ENCODE peak calls at places on chromosome 17, in four cellular contexts. J is IMR-90, M is K562, Q is GM12878. T is an unnamed sample.
A peak's percentile ranks its signal among the peaks of the same experiment; 100 is the strongest.

GRCh38 chr17:3639981-3640596 is 3.5 kb downstream of the CTNS start:
- DNase-seq in J (peak; percentile 74), M (peak; percentile 69), Q (no peak), T (peak; percentile 64)

GRCh38 chr17:29401237-29401636 is 11.1 kb downstream of the TAOK1 start:
- DNase-seq in J (no peak), M (no peak), Q (no peak), T (no peak)

GRCh38 chr17:12421646-12422306 is 243.9 kb upstream of the MYOCD start:
- DNase-seq in J (peak; percentile 66), M (no peak), Q (no peak), T (no peak)

GRCh38 chr17:21209511-21210175 is 4.3 kb downstream of the TMEM11 start:
- DNase-seq in J (no peak), M (no peak), Q (no peak), T (no peak)

GRCh38 chr17:62080647-62081046 is 15.6 kb upstream of the MED13 start:
- DNase-seq in J (no peak), M (no peak), Q (no peak), T (no peak)

GRCh38 chr17:33284022-33284421 is 9.1 kb downstream of the ASIC2 start:
- DNase-seq in J (peak; percentile 87), M (no peak), Q (no peak), T (peak; percentile 84)

GRCh38 chr17:2401426-2402221 is 764 bp upstream of the MNT start:
- DNase-seq in J (peak; percentile 99), M (peak; percentile 90), Q (peak; percentile 96), T (peak; percentile 100)

GRCh38 chr17:7947651-7948050 is 15.6 kb downstream of the CNTROB start:
- DNase-seq in J (no peak), M (no peak), Q (no peak), T (no peak)

GRCh38 chr17:75723201-75723930 is 2.1 kb downstream of the ITGB4 start:
- DNase-seq in J (no peak), M (no peak), Q (no peak), T (no peak)

GRCh38 chr17:52181842-52182241 is 23.3 kb upstream of the CA10 start:
- DNase-seq in J (no peak), M (no peak), Q (no peak), T (no peak)

GRCh38 chr17:78993241-78993956 is 13.7 kb upstream of the LGALS3BP start:
- DNase-seq in J (peak; percentile 41), M (peak; percentile 62), Q (no peak), T (peak; percentile 72)

GRCh38 chr17:29982991-29983390 is 41.6 kb downstream of the EFCAB5 start:
- DNase-seq in J (peak; percentile 4), M (no peak), Q (no peak), T (no peak)

GRCh38 chr17:60971515-60972369 is 294.1 kb downstream of the BCAS3 start:
- DNase-seq in J (peak; percentile 80), M (peak; percentile 23), Q (peak; percentile 4), T (peak; percentile 56)

GRCh38 chr17:59842901-59843652 is 49.7 kb downstream of the TUBD1 start:
- DNase-seq in J (peak; percentile 97), M (peak; percentile 33), Q (peak; percentile 80), T (peak; percentile 95)

GRCh38 chr17:38598536-38598935 is 7.2 kb downstream of the SRCIN1 start:
- DNase-seq in J (peak; percentile 57), M (peak; percentile 91), Q (no peak), T (peak; percentile 11)

GRCh38 chr17:521168-521525 is 168.5 kb upstream of the RPH3AL start:
- DNase-seq in J (peak; percentile 18), M (no peak), Q (no peak), T (no peak)

GRCh38 chr17:2701996-2702741 is 9.4 kb downstream of the CLUH start:
- DNase-seq in J (no peak), M (no peak), Q (no peak), T (no peak)

GRCh38 chr17:44204453-44204882 is 4.8 kb upstream of the ATXN7L3 start:
- DNase-seq in J (peak; percentile 61), M (peak; percentile 51), Q (no peak), T (no peak)

GRCh38 chr17:59840329-59840907 is 52.3 kb downstream of the TUBD1 start:
- DNase-seq in J (no peak), M (no peak), Q (no peak), T (peak; percentile 40)

GRCh38 chr17:49969134-49969759 is at the start of gene DLX4:
- DNase-seq in J (no peak), M (peak; percentile 74), Q (no peak), T (no peak)

GRCh38 chr17:74042241-74042640 is 161.2 kb upstream of the RPL38 start:
- DNase-seq in J (no peak), M (no peak), Q (no peak), T (no peak)

GRCh38 chr17:48244814-48245213 is 137.2 kb downstream of the SNX11 start:
- DNase-seq in J (no peak), M (peak; percentile 61), Q (no peak), T (no peak)

GRCh38 chr17:72119963-72120877 is 600 bp upstream of the SOX9 start:
- DNase-seq in J (peak; percentile 91), M (no peak), Q (no peak), T (no peak)

GRCh38 chr17:19330271-19330670 is 32.3 kb downstream of the B9D1 start:
- DNase-seq in J (no peak), M (no peak), Q (no peak), T (no peak)

GRCh38 chr17:80877829-80878303 is 113.8 kb upstream of the CHMP6 start:
- DNase-seq in J (no peak), M (no peak), Q (no peak), T (no peak)

GRCh38 chr17:55726440-55726839 is 3.8 kb upstream of the TMEM100 start:
- DNase-seq in J (peak; percentile 91), M (no peak), Q (no peak), T (peak; percentile 41)

GRCh38 chr17:48545022-48545376 is at the start of gene HOXB2:
- DNase-seq in J (peak; percentile 77), M (peak; percentile 68), Q (no peak), T (peak; percentile 78)

DNA sequence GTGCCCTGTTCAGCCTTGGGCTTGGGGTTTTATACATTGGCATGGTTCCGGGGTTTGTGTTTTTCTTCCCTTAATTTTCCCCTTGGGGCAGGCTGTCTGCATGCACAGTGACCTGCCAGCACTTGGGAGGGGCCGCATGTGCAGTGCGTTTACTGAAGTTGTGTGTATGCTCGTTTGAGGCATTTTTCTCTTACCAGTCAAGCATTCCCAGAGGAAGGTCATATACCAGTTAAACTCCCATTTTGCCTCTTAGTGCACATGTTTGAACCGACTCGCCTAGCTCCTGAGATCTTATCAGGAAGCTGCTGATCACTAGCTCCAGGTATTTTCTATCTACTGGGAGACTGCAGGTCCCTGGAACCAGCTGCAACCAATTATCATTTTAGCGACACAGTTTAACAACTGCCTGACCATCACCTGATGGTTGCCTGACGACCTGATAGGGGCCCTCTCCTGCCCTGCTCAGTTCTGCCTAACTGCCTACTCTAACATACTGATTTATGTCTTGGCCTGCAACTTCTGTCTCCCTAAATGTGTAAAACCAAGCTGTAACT is 51.4 kb downstream of the MFSD11 start:
- DNase-seq in J (no peak), M (peak; percentile 51), Q (no peak), T (no peak)
- TF ChIP-seq FOS in J (no peak), M (no peak), Q (no peak), T (no peak)

GRCh38 chr17:57115377-57115776 is 30.3 kb downstream of the AKAP1 start:
- DNase-seq in J (no peak), M (no peak), Q (no peak), T (no peak)

GRCh38 chr17:57112994-57113393 is 27.9 kb downstream of the AKAP1 start:
- DNase-seq in J (no peak), M (peak; percentile 55), Q (no peak), T (no peak)

GRCh38 chr17:57114085-57114673 is 29.1 kb downstream of the AKAP1 start:
- DNase-seq in J (peak; percentile 6), M (peak; percentile 78), Q (no peak), T (peak; percentile 32)

GRCh38 chr17:57115916-57116315 is 30.9 kb downstream of the AKAP1 start:
- DNase-seq in J (no peak), M (no peak), Q (no peak), T (no peak)

GRCh38 chr17:57113656-57114055 is 28.6 kb downstream of the AKAP1 start:
- DNase-seq in J (no peak), M (no peak), Q (no peak), T (no peak)
- TF ChIP-seq FOS in J (no peak), M (no peak), Q (no peak), T (no peak)

GRCh38 chr17:67390006-67390645 is 13.0 kb downstream of the PITPNC1 start:
- DNase-seq in J (peak; percentile 21), M (no peak), Q (no peak), T (no peak)

GRCh38 chr17:67388986-67389385 is 11.9 kb downstream of the PITPNC1 start:
- DNase-seq in J (no peak), M (no peak), Q (no peak), T (no peak)

GRCh38 chr17:67393809-67394418 is 16.8 kb downstream of the PITPNC1 start:
- DNase-seq in J (no peak), M (no peak), Q (no peak), T (no peak)

GRCh38 chr17:67392111-67392510 is 15.0 kb downstream of the PITPNC1 start:
- DNase-seq in J (no peak), M (no peak), Q (no peak), T (no peak)

GRCh38 chr17:67390646-67391480 is 13.8 kb downstream of the PITPNC1 start:
- DNase-seq in J (peak; percentile 99), M (no peak), Q (peak; percentile 87), T (peak; percentile 93)
- TF ChIP-seq FOS in J (peak; percentile 88), M (no peak), Q (no peak), T (peak; percentile 90)

GRCh38 chr17:82283208-82283749 is 9.8 kb upstream of the CSNK1D start:
- DNase-seq in J (peak; percentile 93), M (no peak), Q (no peak), T (no peak)

GRCh38 chr17:82281076-82281475 is 7.6 kb upstream of the CSNK1D start:
- DNase-seq in J (no peak), M (no peak), Q (no peak), T (no peak)

GRCh38 chr17:82282239-82283207 is 9.0 kb upstream of the CSNK1D start:
- DNase-seq in J (no peak), M (no peak), Q (no peak), T (no peak)

GRCh38 chr17:82280537-82280936 is 7.0 kb upstream of the CSNK1D start:
- DNase-seq in J (no peak), M (no peak), Q (no peak), T (no peak)

DNA sequence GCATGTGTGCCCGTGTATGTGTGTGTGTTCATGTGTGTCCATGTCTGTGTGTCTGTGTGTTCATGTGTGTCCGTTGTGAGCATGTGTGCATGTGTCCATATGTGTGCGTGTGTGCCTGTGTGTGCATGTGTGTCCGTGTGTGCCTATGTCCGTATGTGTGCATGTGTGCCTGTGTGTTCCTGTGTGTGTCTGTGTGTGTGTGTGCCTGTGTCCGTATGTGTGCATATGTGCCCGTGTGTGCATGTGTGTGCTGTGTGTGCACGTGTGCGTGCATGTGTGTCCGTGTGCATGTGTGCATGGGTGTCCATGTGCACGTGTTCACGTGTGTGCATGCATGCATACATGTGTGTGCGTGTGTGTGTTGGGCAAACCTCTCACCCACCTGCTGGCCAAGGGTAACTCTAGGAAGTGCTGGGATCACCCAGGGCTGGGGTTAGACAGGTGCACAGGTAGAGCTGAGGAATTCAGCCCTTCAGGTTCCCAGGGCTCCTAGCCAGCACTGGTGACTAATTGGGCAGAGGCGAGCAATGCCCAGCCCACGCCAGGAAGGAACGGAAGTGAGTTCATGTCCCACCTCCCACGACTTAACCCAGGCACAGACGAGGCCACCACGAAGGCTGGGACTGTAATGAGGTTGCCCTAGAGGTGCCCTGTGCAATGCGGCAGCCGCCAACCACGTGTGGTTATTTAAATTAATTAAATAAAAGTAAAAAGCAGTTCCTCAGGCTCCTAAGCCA is 8.2 kb upstream of the CSNK1D start:
- DNase-seq in J (peak; percentile 33), M (no peak), Q (peak; percentile 30), T (peak; percentile 29)
- TF ChIP-seq FOS in J (no peak), M (no peak), Q (no peak), T (no peak)